ENCODE peak calls at places on chromosomes 6 and 20, in four cellular contexts. I is neuronal stem cell, W is H1, L is mesenchymal stem cell. N is an unnamed sample.
A peak's percentile ranks its signal among the peaks of the same experiment; 100 is the strongest.

GRCh38 chr20:19566226-19566960 is 191.7 kb upstream of the RIN2 start:
- DNase-seq in I (no peak), W (no peak), L (no peak), N (no peak)

GRCh38 chr20:32685541-32686529 is 12.1 kb upstream of the C20orf203 start:
- DNase-seq in L (peak; percentile 87), I (no peak), W (no peak), N (no peak)

GRCh38 chr6:107244742-107245470 is 129.6 kb upstream of the BEND3 start:
- DNase-seq in L (no peak), W (no peak), I (no peak), N (no peak)

GRCh38 chr6:7727150-7727950 is 1.5 kb downstream of the BMP6 start:
- DNase-seq in W (no peak), L (peak; percentile 36), I (peak; percentile 47), N (peak; percentile 67)

GRCh38 chr6:156167289-156168076 is 609.7 kb upstream of the ARID1B start:
- DNase-seq in W (no peak), L (no peak), I (no peak), N (no peak)

GRCh38 chr6:35258858-35259193 is 709 bp upstream of the ZNF76 start:
- DNase-seq in L (peak; percentile 83), W (no peak), I (no peak), N (no peak)

GRCh38 chr20:3629893-3630292 is 33.3 kb downstream of the GFRA4 start:
- DNase-seq in W (no peak), L (no peak), I (no peak), N (no peak)

GRCh38 chr6:42813906-42814444 is 32.1 kb downstream of the BICRAL start:
- DNase-seq in W (no peak), I (no peak), L (no peak), N (no peak)

GRCh38 chr6:134097114-134097707 is 44.8 kb upstream of the SLC2A12 start:
- DNase-seq in I (peak; percentile 67), L (peak; percentile 69), W (no peak), N (peak; percentile 41)

GRCh38 chr6:11685411-11686093 is 93.1 kb downstream of the ADTRP start:
- DNase-seq in I (no peak), L (peak; percentile 58), W (no peak), N (no peak)

GRCh38 chr6:151239603-151240035 is at the start of gene AKAP12:
- DNase-seq in W (peak; percentile 34), I (no peak), L (peak; percentile 80), N (peak; percentile 74)

GRCh38 chr6:163151212-163151611 is 263.3 kb upstream of the QKI start:
- DNase-seq in W (no peak), L (no peak), I (peak; percentile 20), N (no peak)

GRCh38 chr20:56839791-56840190 is 210.7 kb downstream of the TFAP2C start:
- DNase-seq in W (no peak), I (no peak), L (no peak), N (no peak)

GRCh38 chr6:150567360-150567759 is 32.3 kb upstream of the PLEKHG1 start:
- DNase-seq in W (no peak), I (no peak), L (no peak), N (no peak)

GRCh38 chr6:98716341-98716740 is 118.0 kb upstream of the POU3F2 start:
- DNase-seq in W (no peak), I (peak; percentile 23), L (no peak), N (peak; percentile 56)

GRCh38 chr6:113858067-113858604 is 991 bp downstream of the MARCKS start:
- DNase-seq in W (no peak), I (peak; percentile 51), L (peak; percentile 60), N (peak; percentile 52)

GRCh38 chr20:33668087-33668790 is 1.5 kb downstream of the ACTL10 start:
- DNase-seq in W (no peak), I (no peak), L (no peak), N (no peak)

GRCh38 chr6:27962506-27962905 is 5.5 kb downstream of the OR2B6 start:
- DNase-seq in I (no peak), L (no peak), W (no peak), N (no peak)

GRCh38 chr6:85449818-85450577 is at the start of gene NT5E:
- DNase-seq in I (peak; percentile 51), L (peak; percentile 82), W (no peak), N (peak; percentile 89)

GRCh38 chr6:106225581-106225980 is 100.0 kb downstream of the ATG5 start:
- DNase-seq in W (no peak), L (no peak), I (no peak), N (no peak)

GRCh38 chr20:37314617-37315292 is 25.3 kb downstream of the MANBAL start:
- DNase-seq in L (no peak), I (no peak), W (no peak), N (no peak)

GRCh38 chr6:148491638-148492210 is 149.1 kb downstream of the SASH1 start:
- DNase-seq in L (no peak), W (no peak), I (no peak), N (no peak)

GRCh38 chr6:2961971-2962370 is 9.4 kb downstream of the SERPINB6 start:
- DNase-seq in W (no peak), I (no peak), L (no peak), N (peak; percentile 56)

GRCh38 chr6:149043476-149044130 is 273.9 kb upstream of the TAB2 start:
- DNase-seq in L (no peak), W (peak; percentile 27), I (no peak), N (peak; percentile 74)

GRCh38 chr6:84633771-84634170 is 130.6 kb downstream of the TBX18 start:
- DNase-seq in I (no peak), W (no peak), L (no peak), N (no peak)

GRCh38 chr6:129331450-129332138 is 378.4 kb downstream of the ARHGAP18 start:
- DNase-seq in W (no peak), I (no peak), L (peak; percentile 45), N (no peak)

GRCh38 chr20:19913927-19914614 is 103.1 kb upstream of the NAA20 start:
- DNase-seq in L (peak; percentile 24), W (no peak), I (no peak), N (no peak)

DNA sequence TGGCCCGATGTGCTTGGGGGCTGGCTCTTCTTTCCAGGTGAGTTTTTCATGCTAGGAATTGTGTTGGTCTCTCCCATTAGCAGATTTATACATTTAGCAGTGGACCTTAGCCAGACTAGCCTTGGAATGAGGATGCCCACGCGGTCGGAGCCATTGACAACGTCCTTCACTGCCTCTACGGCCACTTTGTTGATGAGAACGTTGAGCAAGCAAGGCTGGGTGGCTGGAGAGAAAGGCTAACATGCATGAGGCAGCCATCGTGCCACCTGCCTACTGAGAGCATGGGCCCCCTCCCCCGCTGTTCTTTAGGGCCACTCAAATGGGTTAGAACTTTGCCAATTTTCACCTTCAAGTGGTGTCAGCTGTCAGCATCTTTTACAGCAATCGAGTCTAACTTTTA is 33.5 kb downstream of the ERMARD start:
- DNase-seq in I (no peak), W (no peak), L (no peak), N (peak; percentile 4)
- H2BK12ac ChIP-seq in I (no peak overlapping the region), W (no peak overlapping the region), L (no peak overlapping the region), N (no peak overlapping the region)

DNA sequence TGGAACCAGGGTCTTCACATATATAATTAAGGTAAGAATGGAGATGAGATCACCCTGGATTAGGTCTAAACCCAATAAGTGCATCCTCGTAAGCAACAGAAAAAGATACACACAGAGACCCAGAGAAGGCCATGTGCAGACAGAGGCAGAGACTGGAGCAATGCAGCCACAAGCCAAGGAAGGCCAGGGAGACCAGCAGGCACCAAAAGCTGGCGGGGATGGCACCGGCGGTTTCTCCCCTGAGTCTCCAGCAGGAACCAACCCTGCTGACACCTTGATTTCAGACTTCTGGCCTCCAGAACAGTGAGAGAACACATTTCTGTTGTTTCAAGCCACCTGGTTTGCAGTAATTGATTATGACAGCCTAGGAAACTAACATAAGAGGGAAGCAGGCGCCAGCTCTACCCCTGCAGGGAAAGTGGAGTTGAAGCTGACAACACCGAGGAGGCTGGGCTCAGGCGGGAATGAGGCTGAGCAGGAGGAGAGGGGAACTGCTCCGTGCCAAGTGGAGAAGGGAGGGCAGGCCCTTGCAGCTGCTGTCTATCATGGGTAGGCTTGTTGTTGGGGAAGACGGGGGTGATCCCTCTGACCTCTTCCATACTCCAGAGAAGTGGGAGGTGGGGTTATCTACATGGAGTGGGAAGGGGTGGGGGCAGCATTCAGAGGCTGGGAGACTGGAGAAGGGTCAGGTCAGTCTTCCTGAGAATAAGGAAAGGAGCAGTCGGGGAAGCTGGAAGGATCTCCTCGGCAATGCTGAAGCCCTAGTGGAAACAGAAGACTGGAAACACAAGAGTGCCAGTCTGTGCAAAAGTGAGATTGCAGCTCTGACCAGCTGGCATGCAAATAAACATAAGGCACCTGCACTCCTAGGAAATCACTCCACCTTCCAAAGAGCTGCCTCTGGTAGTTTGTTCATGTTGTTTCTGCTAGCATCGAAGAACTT is 72.7 kb downstream of the NFATC2 start:
- DNase-seq in I (no peak), L (no peak), W (no peak), N (no peak)
- H3K4me2 ChIP-seq in I (no peak overlapping the region), L (no peak overlapping the region), W (no peak overlapping the region), N (no peak overlapping the region)

GRCh38 chr20:63574829-63575720 is 1.0 kb upstream of the HELZ2 start:
- DNase-seq in L (peak; percentile 46), I (no peak), W (no peak), N (no peak)

GRCh38 chr20:63573739-63574131 is 304 bp downstream of the HELZ2 start:
- DNase-seq in I (no peak), W (no peak), L (peak; percentile 18), N (no peak)

GRCh38 chr20:63576311-63576710 is 2.3 kb upstream of the HELZ2 start:
- DNase-seq in W (no peak), L (no peak), I (no peak), N (no peak)

GRCh38 chr20:63572788-63573738 is 976 bp downstream of the HELZ2 start:
- DNase-seq in W (no peak), L (peak; percentile 38), I (no peak), N (peak; percentile 55)

GRCh38 chr20:63574156-63574828 is at the start of gene HELZ2:
- DNase-seq in W (no peak), I (peak; percentile 51), L (peak; percentile 78), N (peak; percentile 80)
- H2BK12ac ChIP-seq in W (peak within 1 kb of the TSS; percentile 68), I (no peak within 1 kb of the TSS), L (peak within 1 kb of the TSS; percentile 61), N (no peak within 1 kb of the TSS)

GRCh38 chr6:10101551-10102252 is 313.2 kb downstream of the TFAP2A start:
- DNase-seq in L (no peak), W (no peak), I (no peak), N (no peak)

GRCh38 chr6:10099086-10099499 is 315.8 kb downstream of the TFAP2A start:
- DNase-seq in I (no peak), W (no peak), L (no peak), N (peak; percentile 63)

GRCh38 chr6:10099648-10100047 is 315.2 kb downstream of the TFAP2A start:
- DNase-seq in L (no peak), I (no peak), W (no peak), N (no peak)
- H3K4me2 ChIP-seq in L (no peak overlapping the region), I (no peak overlapping the region), W (peak overlapping the region; percentile 6), N (no peak overlapping the region)

DNA sequence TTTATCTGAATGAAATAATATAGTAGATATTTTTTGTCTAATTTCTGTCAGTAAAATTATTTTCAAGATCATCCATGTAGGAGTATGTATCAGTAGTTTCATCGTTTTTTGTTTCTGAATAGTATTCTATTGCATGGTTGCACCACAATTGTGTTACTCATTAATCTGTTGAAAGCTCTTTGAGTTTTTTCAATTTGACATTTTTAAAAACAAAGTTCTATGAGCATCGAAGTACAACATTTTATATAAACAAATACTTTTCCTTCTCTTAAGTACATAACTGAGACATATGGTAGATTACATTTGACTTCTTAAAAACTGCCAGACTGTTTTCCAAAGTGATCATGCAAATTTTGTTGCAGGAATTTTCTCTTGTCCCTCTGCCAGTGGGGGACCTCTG is 1113.1 kb upstream of the CITED2 start:
- DNase-seq in I (no peak), L (peak; percentile 8), W (no peak), N (no peak)
- H2BK12ac ChIP-seq in I (no peak overlapping the region), L (peak overlapping the region; percentile 29), W (no peak overlapping the region), N (no peak overlapping the region)

N was measured in H9.